ENCODE peak calls at places on chromosomes 12 and 14, in ten cellular contexts. F is A549, P is brain microvascular endothelial cell, K is HL-60, V is astrocyte, W is heart right ventricle, X is substantia nigra, M is RWPE1, J is IMR-90, G is PC-9. Z is an unnamed sample.

GRCh38 chr12:92064420-92064819 is 81.2 kb downstream of the BTG1 start:
- DNase-seq in M (no peak), X (no peak), J (no peak), P (no peak), V (no peak), G (no peak), W (no peak), F (peak), K (no peak), Z (peak)

GRCh38 chr14:89473979-89474378 is 56.9 kb upstream of the FOXN3 start:
- DNase-seq in W (no peak), K (no peak), P (no peak), G (no peak), V (peak), X (no peak), J (peak), F (no peak), M (no peak), Z (no peak)

GRCh38 chr12:93860659-93861373 is 183.6 kb downstream of the CRADD start:
- DNase-seq in X (no peak), W (no peak), M (no peak), G (no peak), J (no peak), K (no peak), P (no peak), F (no peak), V (peak), Z (no peak)

GRCh38 chr14:91873476-91874265 is 6.3 kb upstream of the TC2N start:
- DNase-seq in X (no peak), P (no peak), V (no peak), M (no peak), W (no peak), F (no peak), K (peak), J (peak), G (no peak), Z (no peak)

GRCh38 chr12:132214161-132214476 is 69.9 kb downstream of the NOC4L start:
- DNase-seq in K (no peak), F (no peak), X (no peak), V (no peak), J (no peak), G (no peak), M (no peak), W (no peak), P (no peak), Z (no peak)

GRCh38 chr12:32533971-32534590 is 134.7 kb downstream of the FGD4 start:
- DNase-seq in V (peak), G (peak), J (peak), X (no peak), F (peak), M (peak), W (no peak), K (peak), P (peak), Z (peak)

GRCh38 chr12:122876724-122877123 is 19.2 kb downstream of the VPS37B start:
- DNase-seq in X (no peak), J (peak), M (no peak), V (no peak), G (no peak), P (no peak), K (no peak), F (no peak), W (no peak), Z (no peak)

GRCh38 chr14:52949711-52950409 is 990 bp downstream of the FERMT2 start:
- DNase-seq in G (no peak), W (no peak), X (no peak), F (peak), P (peak), K (no peak), J (peak), M (peak), V (peak), Z (no peak)

GRCh38 chr14:37903561-37904191 is 304.0 kb upstream of the SSTR1 start:
- DNase-seq in K (no peak), M (peak), F (peak), P (peak), J (peak), G (peak), W (no peak), V (peak), X (no peak), Z (peak)

GRCh38 chr14:54610051-54610977 is 43.4 kb downstream of the SAMD4A start:
- DNase-seq in J (peak), M (no peak), W (no peak), X (no peak), F (no peak), K (no peak), P (peak), V (peak), G (no peak), Z (no peak)

GRCh38 chr14:50007123-50007903 is 109.1 kb downstream of the VCPKMT start:
- DNase-seq in J (no peak), W (no peak), M (peak), K (no peak), G (peak), P (no peak), X (no peak), V (no peak), F (peak), Z (no peak)

GRCh38 chr14:75934998-75935628 is 46.7 kb downstream of the TGFB3 start:
- DNase-seq in J (no peak), M (no peak), F (no peak), X (no peak), V (no peak), K (no peak), P (no peak), W (no peak), G (no peak), Z (no peak)

GRCh38 chr14:56660677-56661389 is 81.2 kb downstream of the TMEM260 start:
- DNase-seq in P (no peak), K (no peak), F (no peak), M (no peak), V (no peak), W (no peak), J (no peak), G (no peak), X (no peak), Z (no peak)

GRCh38 chr14:95045836-95046430 is 111.4 kb downstream of the DICER1 start:
- DNase-seq in M (no peak), K (no peak), X (no peak), W (no peak), F (no peak), V (no peak), J (no peak), G (no peak), P (no peak), Z (no peak)

GRCh38 chr12:131074221-131075083 is 120.7 kb downstream of the ADGRD1 start:
- DNase-seq in F (no peak), K (no peak), J (no peak), X (no peak), V (no peak), G (no peak), M (no peak), P (no peak), W (peak), Z (no peak)

GRCh38 chr14:51269634-51270033 is 29.6 kb downstream of the TMX1 start:
- DNase-seq in G (no peak), V (no peak), M (no peak), F (no peak), P (no peak), K (no peak), X (no peak), J (no peak), W (no peak), Z (no peak)

GRCh38 chr14:91947196-91948184 is at the start of gene FBLN5:
- DNase-seq in F (peak), V (peak), K (no peak), P (peak), J (peak), X (no peak), M (peak), G (peak), W (peak), Z (peak)

GRCh38 chr14:96057738-96058137 is 18.6 kb downstream of the C14orf132 start:
- DNase-seq in K (no peak), F (no peak), V (no peak), W (no peak), X (no peak), J (no peak), M (no peak), P (no peak), G (no peak), Z (no peak)

GRCh38 chr14:57755018-57755521 is 110.8 kb downstream of the SLC35F4 start:
- DNase-seq in W (no peak), X (no peak), F (no peak), J (no peak), K (no peak), M (no peak), G (no peak), P (no peak), V (no peak), Z (no peak)

GRCh38 chr12:122356192-122356635 is 66.3 kb downstream of the CLIP1 start:
- DNase-seq in K (peak), X (no peak), F (peak), V (peak), G (peak), M (peak), J (peak), W (no peak), P (peak), Z (no peak)

GRCh38 chr12:96720363-96720705 is 186.7 kb upstream of the NEDD1 start:
- DNase-seq in J (no peak), P (peak), F (peak), V (no peak), K (peak), M (peak), X (no peak), G (peak), W (no peak), Z (no peak)

GRCh38 chr12:94174576-94174975 is 26.2 kb downstream of the PLXNC1 start:
- DNase-seq in W (peak), P (no peak), K (peak), F (no peak), J (no peak), G (no peak), X (no peak), M (no peak), V (no peak), Z (no peak)

GRCh38 chr14:89252887-89253532 is 164.0 kb downstream of the FOXN3 start:
- DNase-seq in K (no peak), W (no peak), F (peak), J (peak), G (no peak), X (no peak), V (no peak), P (no peak), M (no peak), Z (no peak)

GRCh38 chr12:122721057-122721545 is 4.5 kb upstream of the HCAR3 start:
- DNase-seq in P (peak), F (no peak), M (peak), G (peak), W (no peak), K (no peak), X (no peak), V (peak), J (no peak), Z (no peak)

GRCh38 chr14:106417224-106418049 is 891.1 kb downstream of the TMEM121 start:
- DNase-seq in W (peak), V (no peak), G (no peak), P (no peak), X (no peak), M (no peak), J (no peak), K (peak), F (peak), Z (no peak)

GRCh38 chr14:50062438-50063039 is 53.8 kb downstream of the VCPKMT start:
- DNase-seq in X (no peak), P (peak), V (peak), G (peak), F (peak), J (peak), W (no peak), M (peak), K (no peak), Z (no peak)

GRCh38 chr12:77893918-77894317 is 63.2 kb downstream of the NAV3 start:
- DNase-seq in P (peak), G (peak), V (peak), W (no peak), X (no peak), M (no peak), K (no peak), J (peak), F (peak), Z (peak)

GRCh38 chr14:53956427-53957201 is at the start of gene BMP4:
- DNase-seq in J (peak), F (peak), W (peak), M (no peak), X (no peak), K (no peak), P (peak), G (peak), V (peak), Z (peak)

GRCh38 chr14:65424531-65424930 is 12.0 kb downstream of the FUT8 start:
- DNase-seq in F (no peak), M (no peak), K (no peak), X (no peak), W (no peak), J (no peak), V (no peak), G (no peak), P (no peak), Z (no peak)

GRCh38 chr12:130832561-130833209 is 6.4 kb downstream of the STX2 start:
- DNase-seq in M (peak), P (peak), J (peak), G (no peak), F (peak), V (peak), X (no peak), K (peak), W (no peak), Z (no peak)

GRCh38 chr14:88266474-88266873 is 56.6 kb downstream of the KCNK10 start:
- DNase-seq in F (no peak), G (no peak), P (no peak), M (no peak), K (no peak), J (no peak), W (no peak), V (no peak), X (no peak), Z (no peak)

GRCh38 chr14:32711103-32711680 is 227.5 kb upstream of the NPAS3 start:
- DNase-seq in X (no peak), G (no peak), P (peak), J (peak), K (peak), F (peak), W (no peak), V (peak), M (peak), Z (peak)

GRCh38 chr14:64232095-64232830 is 61.9 kb downstream of the ESR2 start:
- DNase-seq in P (peak), M (no peak), X (no peak), W (no peak), G (peak), J (peak), V (peak), K (no peak), F (no peak), Z (no peak)

GRCh38 chr14:105476937-105477658 is 2.5 kb downstream of the CRIP2 start:
- DNase-seq in X (no peak), V (no peak), F (no peak), P (no peak), G (no peak), J (no peak), M (no peak), K (no peak), W (peak), Z (no peak)

GRCh38 chr12:84813780-84814663 is 98.6 kb downstream of the SLC6A15 start:
- DNase-seq in J (no peak), K (no peak), G (no peak), F (no peak), M (no peak), P (no peak), X (no peak), V (no peak), W (no peak), Z (no peak)
- H3K27ac ChIP-seq in J (no peak), K (no peak), G (no peak), F (no peak), M (no peak), P (no peak), X (no peak), V (no peak), W (no peak), Z (no peak)

GRCh38 chr14:103997391-103997790 is 55.1 kb upstream of the RD3L start:
- DNase-seq in P (no peak), W (no peak), J (no peak), G (no peak), X (no peak), M (no peak), F (no peak), K (no peak), V (no peak), Z (no peak)
- H3K27ac ChIP-seq in P (no peak), W (no peak), J (no peak), G (no peak), X (no peak), M (no peak), F (no peak), K (no peak), V (no peak), Z (no peak)

GRCh38 chr12:109464642-109465351 is 12.3 kb downstream of the KCTD10 start:
- DNase-seq in V (no peak), J (no peak), F (no peak), G (no peak), X (no peak), M (no peak), K (no peak), W (no peak), P (no peak), Z (no peak)

GRCh38 chr12:109467978-109468676 is 9.0 kb downstream of the KCTD10 start:
- DNase-seq in W (no peak), X (no peak), V (no peak), J (no peak), M (no peak), K (no peak), G (no peak), F (no peak), P (no peak), Z (no peak)

GRCh38 chr12:109469516-109469915 is 7.6 kb downstream of the KCTD10 start:
- DNase-seq in W (no peak), J (peak), V (no peak), X (no peak), F (no peak), K (no peak), M (no peak), P (no peak), G (no peak), Z (no peak)

GRCh38 chr12:109466305-109466704 is 10.8 kb downstream of the KCTD10 start:
- DNase-seq in F (no peak), K (no peak), J (no peak), M (no peak), P (no peak), V (no peak), X (no peak), G (no peak), W (no peak), Z (no peak)

DNA sequence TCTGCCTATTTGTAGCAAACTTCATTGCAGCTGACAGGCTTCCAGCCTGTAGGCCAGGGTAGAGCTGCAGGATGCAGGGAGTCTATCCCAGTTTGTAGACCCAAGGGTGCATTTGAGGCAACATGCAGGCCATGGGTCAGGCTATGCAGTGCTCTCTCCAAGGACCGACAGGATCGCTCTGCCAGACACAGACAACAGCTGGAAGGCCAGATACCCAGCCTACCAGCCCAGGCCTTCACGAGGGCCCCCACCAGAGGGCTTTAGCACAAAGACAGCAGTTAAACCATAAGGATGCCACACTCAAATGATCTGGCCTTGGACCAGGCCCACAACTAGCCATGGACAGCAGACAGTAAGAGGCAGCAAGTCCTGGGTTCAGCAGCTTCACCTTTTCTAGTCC is 10.3 kb downstream of the KCTD10 start:
- DNase-seq in W (no peak), P (no peak), K (no peak), V (no peak), F (no peak), G (no peak), M (no peak), X (no peak), J (no peak), Z (no peak)
- H3K27ac ChIP-seq in W (peak), P (no peak), K (no peak), V (no peak), F (no peak), G (no peak), M (no peak), X (no peak), J (peak), Z (no peak)

GRCh38 chr12:20523658-20524057 is 155.3 kb downstream of the PDE3A start:
- DNase-seq in M (no peak), V (peak), W (no peak), G (no peak), J (peak), P (no peak), F (no peak), X (no peak), K (no peak), Z (no peak)
- H3K27ac ChIP-seq in M (no peak), V (no peak), W (no peak), G (no peak), J (no peak), P (peak), F (peak), X (no peak), K (no peak), Z (no peak)

GRCh38 chr14:71175491-71175890 is 268.2 kb downstream of the PCNX1 start:
- DNase-seq in V (no peak), G (peak), M (peak), X (no peak), F (no peak), K (no peak), W (no peak), J (no peak), P (no peak), Z (no peak)
- H3K27ac ChIP-seq in V (no peak), G (peak), M (no peak), X (no peak), F (no peak), K (no peak), W (no peak), J (no peak), P (no peak), Z (no peak)

GRCh38 chr12:105331805-105332251 is 1.3 kb downstream of the C12orf75 start:
- DNase-seq in F (no peak), W (no peak), M (no peak), P (peak), G (no peak), V (no peak), K (no peak), J (no peak), X (no peak), Z (no peak)
- H3K27ac ChIP-seq in F (peak), W (no peak), M (peak), P (peak), G (no peak), V (peak), K (no peak), J (peak), X (no peak), Z (no peak)

DNA sequence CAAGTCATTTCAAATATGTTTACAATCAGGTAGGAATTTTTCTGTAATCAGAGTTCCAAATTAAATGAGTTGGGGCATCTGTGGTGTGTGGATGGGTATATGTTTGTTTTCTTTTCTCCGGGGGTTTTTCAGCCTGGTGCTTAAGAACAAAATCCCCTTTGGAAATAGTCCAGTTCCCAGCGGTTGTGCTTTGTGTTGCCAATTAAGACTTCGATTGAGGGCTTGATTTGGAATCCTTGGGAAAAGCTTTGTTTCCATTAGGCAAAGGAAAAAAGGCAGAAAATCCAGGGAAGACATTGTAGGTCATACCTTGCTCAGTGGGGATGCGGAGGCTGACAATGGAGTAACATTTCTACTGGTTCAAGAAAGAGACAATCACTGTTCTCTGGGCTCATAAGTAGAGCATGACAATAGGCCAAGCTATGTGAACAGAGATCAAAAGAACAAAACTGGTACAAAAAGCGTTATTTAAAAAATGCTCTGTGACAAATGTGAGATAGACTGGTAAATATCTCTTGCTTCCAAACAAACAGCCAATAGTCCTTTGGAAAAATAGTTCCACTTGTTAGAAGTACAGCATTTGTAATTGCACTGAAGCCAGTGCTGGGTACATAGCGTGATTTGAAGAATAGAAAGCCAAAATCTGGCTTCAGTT is 79.7 kb downstream of the EML1 start:
- DNase-seq in X (no peak), J (peak), F (no peak), W (no peak), M (no peak), V (peak), P (no peak), K (no peak), G (no peak), Z (no peak)
- H3K27ac ChIP-seq in X (peak), J (no peak), F (no peak), W (no peak), M (no peak), V (no peak), P (no peak), K (no peak), G (no peak), Z (no peak)

GRCh38 chr12:53076461-53076860 is 2.7 kb downstream of the SPRYD3 start:
- DNase-seq in G (no peak), K (no peak), F (no peak), X (no peak), M (no peak), V (no peak), J (no peak), W (no peak), P (no peak), Z (no peak)

GRCh38 chr12:53073881-53074280 is 5.3 kb downstream of the SPRYD3 start:
- DNase-seq in F (no peak), J (no peak), W (no peak), G (no peak), P (no peak), X (no peak), V (no peak), K (no peak), M (no peak), Z (no peak)

GRCh38 chr12:53071591-53072551 is 7.3 kb downstream of the SPRYD3 start:
- DNase-seq in V (peak), M (no peak), X (no peak), W (peak), G (no peak), P (no peak), F (no peak), J (peak), K (no peak), Z (peak)

GRCh38 chr12:53074999-53075370 is 4.2 kb downstream of the SPRYD3 start:
- DNase-seq in K (no peak), X (no peak), J (no peak), G (no peak), M (no peak), V (no peak), W (no peak), P (no peak), F (no peak), Z (no peak)

GRCh38 chr12:53074290-53074998 is 4.7 kb downstream of the SPRYD3 start:
- DNase-seq in G (no peak), P (no peak), W (no peak), K (no peak), F (no peak), M (no peak), X (no peak), V (no peak), J (no peak), Z (no peak)
- H3K27ac ChIP-seq in G (no peak), P (no peak), W (peak), K (no peak), F (no peak), M (peak), X (no peak), V (no peak), J (no peak), Z (no peak)

Z was measured in pancreas.